ENCODE peak calls at places on chromosomes 16 and 17, in eight cellular contexts. A, F, P, B, U, E, X and M are unnamed samples.
A peak's percentile ranks its signal among the peaks of the same experiment; 100 is the strongest.

GRCh38 chr16:77721752-77722314 is 481 bp upstream of the NUDT7 start:
- DNase-seq in A (no peak), F (no peak), P (no peak), B (no peak), U (no peak), E (no peak), X (no peak), M (no peak)

GRCh38 chr17:17732892-17733670 is 51.8 kb downstream of the RAI1 start:
- DNase-seq in A (no peak), F (peak; percentile 56), P (peak; percentile 81), B (no peak), U (peak; percentile 69), E (no peak), X (no peak), M (peak; percentile 80)

GRCh38 chr17:67696347-67696746 is 21.4 kb upstream of the NOL11 start:
- DNase-seq in A (no peak), F (no peak), P (peak; percentile 5), B (no peak), U (no peak), E (no peak), X (no peak), M (no peak)

GRCh38 chr16:66070140-66070887 is 296.2 kb upstream of the CDH5 start:
- DNase-seq in A (no peak), F (peak; percentile 52), P (peak; percentile 83), B (no peak), U (peak; percentile 77), E (peak; percentile 73), X (peak; percentile 36), M (peak; percentile 23)

GRCh38 chr17:43706235-43706634 is 44.5 kb upstream of the MEOX1 start:
- DNase-seq in A (no peak), F (no peak), P (no peak), B (no peak), U (no peak), E (no peak), X (no peak), M (no peak)

GRCh38 chr16:4989391-4990006 is 31.4 kb downstream of the SEC14L5 start:
- DNase-seq in A (no peak), F (no peak), P (no peak), B (no peak), U (no peak), E (no peak), X (no peak), M (no peak)

GRCh38 chr17:55167024-55167721 is 97.6 kb upstream of the HLF start:
- DNase-seq in A (no peak), F (no peak), P (no peak), B (no peak), U (no peak), E (no peak), X (no peak), M (no peak)

GRCh38 chr16:15574614-15574948 is 68.4 kb downstream of the MARF1 start:
- DNase-seq in A (no peak), F (no peak), P (no peak), B (no peak), U (no peak), E (no peak), X (no peak), M (no peak)

GRCh38 chr16:87671221-87671620 is 68.9 kb downstream of the JPH3 start:
- DNase-seq in A (no peak), F (no peak), P (no peak), B (no peak), U (no peak), E (no peak), X (no peak), M (no peak)

GRCh38 chr16:87212026-87212425 is 105.2 kb downstream of the C16orf95 start:
- DNase-seq in A (no peak), F (peak; percentile 85), P (peak; percentile 30), B (no peak), U (peak; percentile 50), E (no peak), X (peak; percentile 42), M (peak; percentile 58)

GRCh38 chr17:39632153-39632941 is 4.6 kb upstream of the STARD3 start:
- DNase-seq in A (no peak), F (no peak), P (no peak), B (no peak), U (no peak), E (no peak), X (no peak), M (no peak)

GRCh38 chr17:43068570-43069367 is 43.7 kb downstream of the RND2 start:
- DNase-seq in A (no peak), F (no peak), P (no peak), B (no peak), U (peak; percentile 12), E (no peak), X (no peak), M (peak; percentile 8)

GRCh38 chr16:57146735-57147134 is 39.1 kb downstream of the PSME3IP1 start:
- DNase-seq in A (no peak), F (no peak), P (no peak), B (no peak), U (no peak), E (no peak), X (no peak), M (no peak)

GRCh38 chr16:57145964-57146647 is 39.7 kb downstream of the PSME3IP1 start:
- DNase-seq in A (no peak), F (no peak), P (no peak), B (no peak), U (no peak), E (no peak), X (no peak), M (no peak)

GRCh38 chr16:57143125-57143965 is 42.5 kb downstream of the PSME3IP1 start:
- DNase-seq in A (no peak), F (no peak), P (no peak), B (no peak), U (no peak), E (no peak), X (peak; percentile 36), M (no peak)

GRCh38 chr16:57144027-57144426 is 41.8 kb downstream of the PSME3IP1 start:
- DNase-seq in A (no peak), F (no peak), P (no peak), B (no peak), U (no peak), E (no peak), X (no peak), M (no peak)

DNA sequence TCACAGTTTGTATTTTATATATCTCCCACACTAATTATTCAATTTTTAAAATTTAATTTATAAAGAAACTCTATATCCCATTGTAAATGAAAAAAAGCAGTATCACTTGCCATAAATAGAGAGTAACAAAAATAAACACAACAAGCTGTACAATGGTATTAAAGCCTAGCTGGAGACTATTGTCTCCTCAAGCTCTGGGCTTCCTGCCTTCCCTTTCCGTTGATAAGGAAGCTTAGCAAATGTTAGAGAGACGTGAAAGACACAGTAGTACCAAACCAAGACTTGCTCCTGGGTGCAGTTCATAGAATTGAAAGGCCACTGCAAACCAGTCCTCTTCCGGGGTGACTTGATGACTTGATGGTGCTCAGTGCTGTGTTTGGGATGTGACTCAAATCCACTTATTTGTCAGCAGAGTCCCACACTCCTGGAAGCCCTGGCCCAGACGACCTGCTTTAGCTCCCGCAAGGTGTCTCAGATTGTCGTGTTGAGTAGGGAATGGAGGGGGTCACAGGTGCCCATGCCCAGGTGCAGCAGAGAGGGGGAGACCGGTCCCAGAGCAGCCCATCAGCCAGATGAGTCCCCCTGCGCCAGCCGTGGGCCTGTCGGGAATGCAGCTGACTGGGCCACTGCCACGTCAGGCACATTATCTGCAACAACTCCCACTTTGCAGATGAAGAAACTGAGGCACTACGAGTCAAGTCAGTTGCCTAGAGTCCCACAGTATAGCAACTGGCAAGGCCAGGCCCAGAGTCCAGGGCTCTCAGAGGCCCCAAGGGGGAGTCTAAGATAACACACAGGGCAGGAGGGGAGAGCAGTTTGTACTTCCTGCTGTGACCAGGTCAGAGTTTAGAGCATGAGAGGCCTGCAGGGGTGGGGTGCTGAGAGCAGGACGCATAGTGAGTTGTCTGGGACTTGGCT is 40.5 kb downstream of the PSME3IP1 start:
- DNase-seq in A (no peak), F (no peak), P (no peak), B (no peak), U (no peak), E (no peak), X (no peak), M (no peak)
- H3K4me3 ChIP-seq in A (no peak overlapping the region), F (no peak overlapping the region), P (no peak overlapping the region), B (no peak overlapping the region), U (no peak overlapping the region), E (no peak overlapping the region), X (no peak overlapping the region), M (no peak overlapping the region)

GRCh38 chr17:45118691-45119090 is 13.6 kb downstream of the PLCD3 start:
- DNase-seq in A (no peak), F (no peak), P (no peak), B (no peak), U (no peak), E (no peak), X (no peak), M (no peak)
- TF ChIP-seq CTCF in A (no peak), F (no peak), P (no peak), B (no peak), U (no peak), E (no peak), X (no peak), M (no peak)

GRCh38 chr16:84832488-84833141 is 12.8 kb downstream of the CRISPLD2 start:
- DNase-seq in A (peak; percentile 98), F (peak; percentile 100), P (peak; percentile 100), B (peak; percentile 33), U (peak; percentile 100), E (peak; percentile 60), X (peak; percentile 92), M (peak; percentile 99)
- H3K4me3 ChIP-seq in A (no peak overlapping the region), F (peak overlapping the region; percentile 31), P (peak overlapping the region; percentile 29), B (no peak overlapping the region), U (peak overlapping the region; percentile 20), E (no peak overlapping the region), X (peak overlapping the region; percentile 3), M (peak overlapping the region; percentile 29)

GRCh38 chr17:35766903-35767510 is 6.3 kb downstream of the C17orf50 start:
- DNase-seq in A (no peak), F (peak; percentile 58), P (peak; percentile 43), B (no peak), U (peak; percentile 71), E (no peak), X (no peak), M (no peak)

GRCh38 chr17:35773129-35773528 is 12.4 kb downstream of the C17orf50 start:
- DNase-seq in A (no peak), F (no peak), P (no peak), B (no peak), U (no peak), E (no peak), X (no peak), M (no peak)

GRCh38 chr17:35768796-35769195 is 8.1 kb downstream of the C17orf50 start:
- DNase-seq in A (no peak), F (no peak), P (no peak), B (no peak), U (no peak), E (no peak), X (no peak), M (no peak)

GRCh38 chr17:35766489-35766877 is 5.8 kb downstream of the C17orf50 start:
- DNase-seq in A (no peak), F (no peak), P (no peak), B (no peak), U (no peak), E (no peak), X (no peak), M (no peak)

DNA sequence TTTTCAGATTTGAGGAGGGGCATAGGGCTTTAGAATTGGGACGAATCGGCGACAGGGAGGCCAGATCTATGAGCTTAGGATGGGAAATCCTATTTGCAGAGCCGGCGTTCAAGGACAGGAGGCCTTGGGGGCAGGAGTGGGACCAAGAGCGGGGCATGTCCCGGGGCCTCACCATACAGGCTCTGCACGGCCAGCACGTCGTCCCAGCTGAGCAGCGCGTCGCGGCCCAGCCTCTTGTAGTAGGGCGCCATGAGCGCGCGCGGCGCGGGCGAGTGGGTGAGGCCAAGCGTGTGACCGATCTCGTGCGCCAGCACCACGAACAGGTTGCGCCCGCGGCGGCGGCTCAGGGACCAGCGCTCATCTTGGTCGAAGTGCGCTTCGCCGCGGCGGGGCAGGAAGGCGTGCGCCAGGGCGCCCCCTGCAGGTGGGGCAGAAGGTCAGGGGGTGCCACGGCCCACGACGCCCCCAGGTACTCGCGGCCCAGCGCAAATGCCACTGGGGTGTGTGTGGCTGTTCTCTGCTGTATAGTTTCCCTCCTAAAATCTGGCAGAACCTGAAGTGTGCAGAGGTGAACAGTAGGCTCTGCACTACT is 9.3 kb downstream of the C17orf50 start:
- DNase-seq in A (no peak), F (no peak), P (no peak), B (no peak), U (no peak), E (no peak), X (no peak), M (no peak)
- TF ChIP-seq CTCF in A (no peak), F (no peak), P (peak; percentile 4), B (no peak), U (no peak), E (no peak), X (no peak), M (no peak)